ENCODE peak calls at places on chromosome 3, in four cellular contexts. F is NCI-H526, B is cardiac septum, R is ureter. J is an unnamed sample.
A peak's percentile ranks its signal among the peaks of the same experiment; 100 is the strongest.

GRCh38 chr3:98333989-98334606 is 19.6 kb upstream of the OR5K4 start:
- DNase-seq in R (no peak), F (no peak), B (no peak), J (no peak)

GRCh38 chr3:93969443-93969842 is 4.3 kb downstream of the PROS1 start:
- DNase-seq in R (no peak), F (no peak), B (no peak), J (no peak)

GRCh38 chr3:160473233-160473632 is 23.6 kb upstream of the TRIM59 start:
- DNase-seq in R (no peak), F (no peak), B (no peak), J (no peak)

GRCh38 chr3:129673012-129673411 is 66.5 kb upstream of the PLXND1 start:
- DNase-seq in R (no peak), B (no peak), F (no peak), J (no peak)

GRCh38 chr3:88785841-88786240 is 321.6 kb upstream of the EPHA3 start:
- DNase-seq in F (no peak), B (no peak), R (no peak), J (no peak)

GRCh38 chr3:146590521-146590920 is 14.6 kb downstream of the PLSCR5 start:
- DNase-seq in R (no peak), B (no peak), F (peak; percentile 6), J (no peak)

GRCh38 chr3:58497074-58497473 is 5.2 kb downstream of the KCTD6 start:
- DNase-seq in R (no peak), B (no peak), F (peak; percentile 94), J (no peak)

GRCh38 chr3:194339356-194339755 is 11.8 kb downstream of the CPN2 start:
- DNase-seq in R (no peak), F (no peak), B (no peak), J (no peak)

GRCh38 chr3:150975992-150976368 is 3.5 kb upstream of the CLRN1 start:
- DNase-seq in R (no peak), B (no peak), F (no peak), J (no peak)

GRCh38 chr3:53190659-53191058 is 29.6 kb downstream of the PRKCD start:
- DNase-seq in R (no peak), F (no peak), B (peak; percentile 43), J (no peak)

GRCh38 chr3:101850327-101851048 is 1.2 kb downstream of the NFKBIZ start:
- DNase-seq in B (no peak), F (no peak), R (no peak), J (no peak)

GRCh38 chr3:128349963-128350599 is 116.6 kb downstream of the DNAJB8 start:
- DNase-seq in F (no peak), R (no peak), B (no peak), J (no peak)

GRCh38 chr3:123842711-123843110 is 41.4 kb downstream of the MYLK start:
- DNase-seq in R (no peak), B (no peak), F (no peak), J (no peak)

GRCh38 chr3:16430717-16431630 is 82.5 kb downstream of the RFTN1 start:
- DNase-seq in F (no peak), R (no peak), B (no peak), J (no peak)

GRCh38 chr3:41073190-41073589 is 126.1 kb upstream of the CTNNB1 start:
- DNase-seq in B (no peak), F (no peak), R (no peak), J (no peak)